ENCODE peak calls at places on chromosomes 4 and X, in seven cellular contexts. A is WTC11, M is neural progenitor cell, V is cardiac fibroblast, U is pancreas, O is Caco-2, K is GM06990. C is an unnamed sample.

GRCh38 chr4:98536631-98537030 is 121.8 kb downstream of the TSPAN5 start:
- DNase-seq in A (peak), M (peak), V (no peak), U (no peak), O (no peak), K (no peak), C (no peak)

GRCh38 chr4:41359069-41359769 is 102.5 kb downstream of the UCHL1 start:
- DNase-seq in A (peak), M (peak), V (no peak), U (no peak), O (peak), K (peak), C (no peak)

GRCh38 chr4:107219681-107220080 is 183.6 kb upstream of the DKK2 start:
- DNase-seq in A (no peak), M (no peak), V (no peak), U (no peak), O (no peak), K (no peak), C (no peak)

GRCh38 chrX:150570512-150570911 is 2.1 kb downstream of the MTM1 start:
- DNase-seq in A (no peak), M (no peak), V (no peak), U (no peak), O (peak), K (no peak), C (no peak)

GRCh38 chr4:126807132-126807531 is 825.6 kb upstream of the INTU start:
- DNase-seq in A (no peak), M (peak), V (no peak), U (no peak), O (no peak), K (no peak), C (no peak)

GRCh38 chr4:45554423-45554822 is 569.4 kb downstream of the GABRG1 start:
- DNase-seq in A (no peak), M (no peak), V (no peak), U (no peak), O (no peak), K (no peak), C (no peak)

GRCh38 chr4:3371581-3372001 is 70.2 kb upstream of the HGFAC start:
- DNase-seq in A (no peak), M (peak), V (peak), U (no peak), O (no peak), K (no peak), C (no peak)

GRCh38 chr4:25160714-25161598 is 707 bp upstream of the SEPSECS start:
- DNase-seq in A (no peak), M (no peak), V (no peak), U (no peak), O (peak), K (no peak), C (no peak)

GRCh38 chr4:79917246-79917645 is 155.8 kb downstream of the ANTXR2 start:
- DNase-seq in A (peak), M (peak), V (peak), U (no peak), O (peak), K (peak), C (no peak)

GRCh38 chr4:66178901-66179300 is 508.6 kb upstream of the EPHA5 start:
- DNase-seq in A (no peak), M (peak), V (peak), U (no peak), O (no peak), K (no peak), C (no peak)

GRCh38 chrX:79530310-79531108 is 163.4 kb upstream of the ITM2A start:
- DNase-seq in A (no peak), M (no peak), V (no peak), U (no peak), O (no peak), K (no peak), C (no peak)

GRCh38 chr4:100114909-100115308 is 75.4 kb downstream of the DDIT4L start:
- DNase-seq in A (no peak), M (no peak), V (no peak), U (no peak), O (no peak), K (no peak), C (no peak)

GRCh38 chr4:100113732-100114131 is 76.5 kb downstream of the DDIT4L start:
- DNase-seq in A (no peak), M (no peak), V (no peak), U (no peak), O (no peak), K (no peak), C (no peak)

GRCh38 chr4:100118213-100118612 is 72.1 kb downstream of the DDIT4L start:
- DNase-seq in A (no peak), M (no peak), V (no peak), U (no peak), O (no peak), K (no peak), C (no peak)

GRCh38 chr4:100117749-100118148 is 72.5 kb downstream of the DDIT4L start:
- DNase-seq in A (no peak), M (no peak), V (peak), U (no peak), O (no peak), K (no peak), C (no peak)
- TF ChIP-seq CTCF in A (no peak), M (peak), V (no peak), U (no peak), O (no peak), K (no peak), C (no peak)

GRCh38 chrX:135625995-135626394 is 87.4 kb upstream of the CT45A1 start:
- DNase-seq in A (no peak), M (peak), V (peak), U (no peak), O (peak), K (no peak), C (no peak)
- TF ChIP-seq CTCF in A (no peak), M (peak), V (no peak), U (no peak), O (no peak), K (peak), C (no peak)

GRCh38 chr4:153939570-153939969 is 150.7 kb upstream of the SFRP2 start:
- DNase-seq in A (no peak), M (no peak), V (no peak), U (no peak), O (no peak), K (no peak), C (no peak)
- TF ChIP-seq CTCF in A (no peak), M (no peak), V (no peak), U (no peak), O (no peak), K (no peak), C (no peak)

GRCh38 chr4:87851955-87852354 is 19.2 kb downstream of the MEPE start:
- DNase-seq in A (no peak), M (no peak), V (no peak), U (no peak), O (no peak), K (no peak), C (no peak)

GRCh38 chr4:87848622-87849351 is 16.0 kb downstream of the MEPE start:
- DNase-seq in A (peak), M (peak), V (peak), U (no peak), O (peak), K (no peak), C (peak)

GRCh38 chr4:87853108-87853507 is 20.3 kb downstream of the MEPE start:
- DNase-seq in A (no peak), M (peak), V (peak), U (no peak), O (peak), K (no peak), C (no peak)

GRCh38 chr4:87849612-87850011 is 16.8 kb downstream of the MEPE start:
- DNase-seq in A (no peak), M (no peak), V (peak), U (no peak), O (no peak), K (no peak), C (no peak)

GRCh38 chr4:87851332-87851731 is 18.6 kb downstream of the MEPE start:
- DNase-seq in A (no peak), M (no peak), V (no peak), U (no peak), O (no peak), K (no peak), C (no peak)
- TF ChIP-seq CTCF in A (no peak), M (no peak), V (no peak), U (no peak), O (no peak), K (no peak), C (no peak)

GRCh38 chrX:109719262-109719661 is 13.8 kb downstream of the ACSL4 start:
- DNase-seq in A (no peak), M (no peak), V (no peak), U (no peak), O (no peak), K (no peak), C (no peak)
- TF ChIP-seq CTCF in A (no peak), M (no peak), V (no peak), U (no peak), O (no peak), K (no peak), C (no peak)